ENCODE peak calls at places on chromosomes 12 and 14, in four cellular contexts. D, H, F and W are unnamed samples.

GRCh38 chr14:20417250-20418186 is 4.2 kb upstream of the TEP1 start:
- DNase-seq in F (peak; percentile 22), H (no peak), D (no peak), W (no peak)

GRCh38 chr12:62537544-62537943 is 70.9 kb downstream of the MON2 start:
- DNase-seq in H (no peak), D (no peak), F (no peak), W (no peak)

GRCh38 chr12:49342914-49343731 is 3.6 kb upstream of the DNAJC22 start:
- DNase-seq in H (no peak), F (no peak), D (no peak), W (no peak)

GRCh38 chr12:52873832-52874572 is 25.2 kb upstream of the KRT78 start:
- DNase-seq in F (peak; percentile 91), H (peak; percentile 78), D (no peak), W (peak; percentile 86)

GRCh38 chr14:52835122-52835903 is 43.9 kb upstream of the GNPNAT1 start:
- DNase-seq in F (no peak), H (peak; percentile 57), D (no peak), W (no peak)

GRCh38 chr12:130989391-130989790 is 35.7 kb downstream of the ADGRD1 start:
- DNase-seq in H (no peak), D (no peak), F (no peak), W (no peak)

GRCh38 chr12:121135320-121135719 is 2.6 kb downstream of the P2RX7 start:
- DNase-seq in F (no peak), D (no peak), H (no peak), W (no peak)

GRCh38 chr14:63996575-63997220 is 143.9 kb downstream of the SYNE2 start:
- DNase-seq in D (no peak), H (no peak), F (no peak), W (no peak)

GRCh38 chr12:90174198-90174510 is 465.5 kb upstream of the ATP2B1 start:
- DNase-seq in H (peak; percentile 6), D (no peak), F (no peak), W (no peak)

GRCh38 chr12:25723286-25723685 is 170.2 kb upstream of the LMNTD1 start:
- DNase-seq in H (no peak), D (no peak), F (no peak), W (no peak)

GRCh38 chr12:51921017-51921725 is 13.9 kb downstream of the ACVRL1 start:
- DNase-seq in F (no peak), H (no peak), D (no peak), W (no peak)

GRCh38 chr14:106378191-106378590 is 851.8 kb downstream of the TMEM121 start:
- DNase-seq in D (no peak), F (no peak), H (no peak), W (no peak)

GRCh38 chr12:107152331-107152730 is 59.0 kb upstream of the CRY1 start:
- DNase-seq in H (no peak), F (no peak), D (no peak), W (no peak)

GRCh38 chr12:57898308-57898970 is 42.9 kb upstream of the ATP23 start:
- DNase-seq in F (peak; percentile 48), D (no peak), H (no peak), W (no peak)

GRCh38 chr12:20369164-20370000 is 1.0 kb downstream of the PDE3A start:
- DNase-seq in D (no peak), F (peak; percentile 84), H (no peak), W (peak; percentile 89)

GRCh38 chr14:89327771-89328212 is 89.2 kb downstream of the FOXN3 start:
- DNase-seq in F (no peak), D (no peak), H (no peak), W (no peak)

GRCh38 chr12:127588224-127588623 is 678.7 kb upstream of the TMEM132C start:
- DNase-seq in H (no peak), F (no peak), D (no peak), W (no peak)

GRCh38 chr12:122523280-122523679 is 3.5 kb downstream of the RSRC2 start:
- DNase-seq in H (no peak), D (no peak), F (no peak), W (no peak)

GRCh38 chr12:131511391-131511802 is 199.5 kb upstream of the SFSWAP start:
- DNase-seq in H (peak; percentile 3), F (peak; percentile 12), D (no peak), W (no peak)

GRCh38 chr14:76376001-76376404 is at the start of gene ESRRB:
- DNase-seq in H (peak; percentile 65), F (no peak), D (no peak), W (no peak)

GRCh38 chr12:75591628-75592027 is 80.2 kb upstream of the KRR1 start:
- DNase-seq in H (no peak), D (no peak), F (no peak), W (no peak)

GRCh38 chr12:63980211-63980610 is 135.7 kb downstream of the SRGAP1 start:
- DNase-seq in H (no peak), D (no peak), F (no peak), W (no peak)

GRCh38 chr12:6554168-6554989 is 1.5 kb downstream of the IFFO1 start:
- DNase-seq in H (peak; percentile 62), D (no peak), F (peak; percentile 79), W (peak; percentile 81)

GRCh38 chr12:20561886-20562285 is 133.2 kb upstream of the SLCO1C1 start:
- DNase-seq in H (no peak), D (no peak), F (no peak), W (no peak)

GRCh38 chr12:53481957-53482586 is 17.2 kb downstream of the MAP3K12 start:
- DNase-seq in F (no peak), H (no peak), D (no peak), W (no peak)

GRCh38 chr14:44700184-44700583 is 193.1 kb upstream of the FSCB start:
- DNase-seq in D (no peak), H (no peak), F (no peak), W (no peak)

GRCh38 chr14:91105673-91106072 is 8.2 kb upstream of the DGLUCY start:
- DNase-seq in H (no peak), D (no peak), F (no peak), W (no peak)

GRCh38 chr14:61503167-61503801 is 181.9 kb downstream of the PRKCH start:
- DNase-seq in D (no peak), F (no peak), H (no peak), W (no peak)

GRCh38 chr12:105948331-105948730 is 190.4 kb downstream of the NUAK1 start:
- DNase-seq in H (no peak), F (no peak), D (no peak), W (no peak)

GRCh38 chr12:106015646-106016045 is 123.1 kb downstream of the NUAK1 start:
- DNase-seq in H (no peak), F (no peak), D (no peak), W (no peak)

GRCh38 chr14:100012478-100012925 is 52.7 kb upstream of the EVL start:
- DNase-seq in F (no peak), D (no peak), H (no peak), W (no peak)

GRCh38 chr14:101010293-101010692 is 106.8 kb upstream of the RTL1 start:
- DNase-seq in D (no peak), F (no peak), H (no peak), W (no peak)

GRCh38 chr12:111585619-111586135 is 13.4 kb downstream of the ATXN2 start:
- DNase-seq in F (no peak), H (no peak), D (no peak), W (no peak)

DNA sequence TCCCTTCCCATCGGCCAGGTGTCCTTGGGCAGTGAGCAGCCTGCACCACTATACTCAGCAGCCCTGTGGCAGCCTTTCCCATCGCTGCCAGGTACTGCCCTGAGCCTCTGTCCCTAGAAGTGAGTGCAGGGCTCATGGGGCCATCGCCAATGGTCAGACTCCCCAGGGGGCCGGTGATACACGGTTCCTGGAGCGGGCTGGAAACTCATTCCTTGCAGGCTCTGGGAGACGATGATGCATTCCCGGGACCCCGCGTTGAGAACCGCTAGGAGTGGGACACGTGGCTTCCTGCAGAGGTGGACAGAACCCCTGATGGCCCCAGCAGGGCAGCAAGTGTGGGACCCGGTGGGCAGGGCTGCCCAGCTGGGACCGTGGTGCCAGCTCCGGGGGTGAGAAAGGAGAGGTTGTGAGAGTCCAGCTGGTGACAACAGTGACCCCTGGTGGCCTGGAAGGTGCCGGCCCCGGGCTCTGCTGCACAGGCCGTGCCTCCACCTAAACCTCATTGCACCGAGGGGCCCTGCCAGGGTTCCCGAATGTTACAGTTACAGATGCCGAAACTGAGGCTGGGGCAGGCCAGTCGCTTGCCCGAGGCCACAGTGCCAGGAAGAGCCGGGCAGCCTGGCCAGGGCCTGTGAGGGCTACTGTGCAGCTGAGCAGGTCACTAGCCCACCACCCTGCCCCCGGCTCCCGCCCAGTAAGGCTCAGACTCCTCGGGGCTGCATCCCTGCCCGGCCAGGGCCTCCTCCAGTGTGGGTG is 33.8 kb downstream of the FBRSL1 start:
- DNase-seq in D (no peak), H (no peak), F (peak; percentile 73), W (peak; percentile 68)
- TF ChIP-seq CTCF in D (peak; percentile 68), H (peak; percentile 86), F (peak; percentile 74), W (peak; percentile 86)

GRCh38 chr14:79011920-79012204 is 841.7 kb downstream of the NRXN3 start:
- DNase-seq in F (no peak), D (no peak), H (no peak), W (no peak)
- H3K27ac ChIP-seq in F (no peak overlapping the region), D (no peak overlapping the region), H (no peak overlapping the region), W (no peak overlapping the region)

DNA sequence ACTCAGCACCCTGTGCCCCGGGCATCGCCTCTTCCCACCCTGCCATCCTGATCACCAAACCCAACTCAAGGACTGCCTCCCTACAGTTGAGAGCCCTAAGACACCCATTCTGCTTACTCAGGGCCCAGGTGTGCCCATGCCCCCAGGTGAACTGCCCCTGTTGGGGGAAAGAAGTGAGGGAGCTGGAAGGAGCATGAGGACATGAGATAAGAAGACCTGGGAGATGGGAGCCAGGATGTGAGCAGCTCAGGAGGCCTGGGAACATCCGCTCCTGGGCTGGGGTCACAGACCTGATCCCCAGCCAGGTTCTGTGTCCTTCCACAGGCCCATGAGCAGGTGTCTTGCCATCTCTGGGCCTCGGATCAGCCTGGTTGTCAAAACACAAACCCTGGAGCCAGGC is 6.6 kb downstream of the RAPGEF3 start:
- DNase-seq in D (no peak), F (no peak), H (no peak), W (no peak)
- H3K4me1 ChIP-seq in D (peaks cover 49% of the 10 kb centered on the region), F (peaks cover 17% of the 10 kb centered on the region), H (peaks cover 42% of the 10 kb centered on the region), W (peaks cover 64% of the 10 kb centered on the region)

GRCh38 chr14:97604731-97605130 is 807.5 kb downstream of the VRK1 start:
- DNase-seq in F (no peak), H (no peak), D (no peak), W (no peak)
- TF ChIP-seq CTCF in F (no peak), H (no peak), D (no peak), W (no peak)